ENCODE peak calls at places on chromosomes 7 and 10, in seven cellular contexts. B is heart right ventricle; F is IMR-90; O is stomach; S is HCT116; N is effector memory CD4-positive, alpha-beta T cell; X is left ventricle myocardium inferior. C is an unnamed sample.

GRCh38 chr7:150954986-150955518 is 23.1 kb downstream of the KCNH2 start:
- DNase-seq in S (no peak), B (no peak), X (no peak), O (no peak), F (no peak), N (no peak), C (no peak)

GRCh38 chr10:122413325-122413724 is 38.8 kb downstream of the PLEKHA1 start:
- DNase-seq in B (no peak), X (no peak), S (no peak), O (no peak), N (no peak), F (no peak), C (no peak)

GRCh38 chr7:71868797-71869196 is 543.3 kb downstream of the CALN1 start:
- DNase-seq in O (no peak), X (no peak), B (no peak), N (no peak), F (no peak), S (no peak), C (no peak)

GRCh38 chr7:51009716-51010496 is 227.2 kb upstream of the GRB10 start:
- DNase-seq in X (no peak), S (no peak), N (no peak), O (no peak), F (peak; percentile 28), B (no peak), C (no peak)

GRCh38 chr7:76065016-76065612 is 17.2 kb downstream of the MDH2 start:
- DNase-seq in X (no peak), S (no peak), B (no peak), F (no peak), N (no peak), O (no peak), C (no peak)

GRCh38 chr10:87658858-87659555 is 671 bp upstream of the PAPSS2 start:
- DNase-seq in B (no peak), X (no peak), N (no peak), S (no peak), O (peak; percentile 25), F (peak; percentile 16), C (no peak)

GRCh38 chr7:93265220-93265619 is 33.1 kb downstream of the VPS50 start:
- DNase-seq in F (no peak), B (no peak), S (no peak), O (no peak), X (no peak), N (no peak), C (no peak)

GRCh38 chr10:93398528-93398927 is 83.6 kb downstream of the MYOF start:
- DNase-seq in X (no peak), F (no peak), O (no peak), B (no peak), N (no peak), S (no peak), C (no peak)

GRCh38 chr10:89427629-89428028 is 13.3 kb downstream of the IFIT5 start:
- DNase-seq in B (no peak), N (no peak), F (peak; percentile 88), S (no peak), X (no peak), O (no peak), C (no peak)

GRCh38 chr7:13851756-13852155 is 137.7 kb downstream of the ETV1 start:
- DNase-seq in S (no peak), F (peak; percentile 89), N (no peak), O (no peak), B (no peak), X (no peak), C (no peak)

GRCh38 chr7:84506151-84506550 is 311.6 kb upstream of the SEMA3A start:
- DNase-seq in X (no peak), N (no peak), B (no peak), S (no peak), F (peak; percentile 60), O (no peak), C (no peak)

GRCh38 chr10:14407567-14407966 is 76.8 kb upstream of the FRMD4A start:
- DNase-seq in B (no peak), S (no peak), O (no peak), N (no peak), X (no peak), F (no peak), C (no peak)

GRCh38 chr10:30967654-30968421 is 63.8 kb downstream of the ZNF438 start:
- DNase-seq in B (no peak), F (no peak), S (no peak), N (no peak), O (no peak), X (no peak), C (no peak)

GRCh38 chr10:49431426-49431825 is 35.5 kb upstream of the DRGX start:
- DNase-seq in F (no peak), N (no peak), O (no peak), B (no peak), X (no peak), S (no peak), C (no peak)

GRCh38 chr7:3463696-3464095 is 162.6 kb downstream of the SDK1 start:
- DNase-seq in N (no peak), S (no peak), F (no peak), B (no peak), X (no peak), O (no peak), C (no peak)

GRCh38 chr10:117112220-117112619 is 25.9 kb downstream of the VAX1 start:
- DNase-seq in B (no peak), F (no peak), N (no peak), O (no peak), X (no peak), S (peak; percentile 15), C (no peak)

GRCh38 chr7:43584200-43584586 is 1.3 kb downstream of the STK17A start:
- DNase-seq in S (no peak), B (no peak), F (peak; percentile 71), O (no peak), N (no peak), X (no peak), C (peak; percentile 21)

GRCh38 chr10:9608592-9608991 is 1409.1 kb upstream of the CELF2 start:
- DNase-seq in O (no peak), F (peak; percentile 50), X (no peak), B (no peak), S (no peak), N (no peak), C (no peak)

GRCh38 chr7:129798616-129799349 is 154.0 kb downstream of the UBE2H start:
- DNase-seq in X (no peak), B (no peak), S (no peak), O (no peak), N (no peak), F (no peak), C (no peak)

GRCh38 chr7:28176174-28176573 is 4.4 kb downstream of the JAZF1 start:
- DNase-seq in X (no peak), O (no peak), N (no peak), F (peak; percentile 31), S (no peak), B (no peak), C (no peak)

GRCh38 chr10:57624066-57624465 is 643.6 kb downstream of the IPMK start:
- DNase-seq in N (no peak), X (no peak), B (no peak), O (no peak), F (no peak), S (no peak), C (no peak)

GRCh38 chr10:126245501-126245900 is 142.8 kb downstream of the ADAM12 start:
- DNase-seq in N (no peak), B (no peak), X (no peak), O (no peak), S (no peak), F (no peak), C (no peak)

GRCh38 chr10:126240483-126240882 is 147.8 kb downstream of the ADAM12 start:
- DNase-seq in B (no peak), S (no peak), X (no peak), O (no peak), N (no peak), F (no peak), C (no peak)

GRCh38 chr10:126243306-126243705 is 145.0 kb downstream of the ADAM12 start:
- DNase-seq in S (no peak), F (peak; percentile 13), B (no peak), O (no peak), N (no peak), X (no peak), C (no peak)

GRCh38 chr10:126242352-126243260 is 145.7 kb downstream of the ADAM12 start:
- DNase-seq in S (no peak), N (no peak), B (peak; percentile 55), F (peak; percentile 92), X (peak; percentile 69), O (no peak), C (no peak)

GRCh38 chr10:126243976-126244375 is 144.3 kb downstream of the ADAM12 start:
- DNase-seq in F (peak; percentile 95), S (no peak), B (no peak), N (no peak), O (no peak), X (no peak), C (no peak)
- H3K4me1 ChIP-seq in F (peaks cover 19% of the 10 kb centered on the region), S (peaks cover 9% of the 10 kb centered on the region), B (peaks cover 18% of the 10 kb centered on the region), N (no peaks in the 10 kb centered on the region), O (no peaks in the 10 kb centered on the region), X (peaks cover 10% of the 10 kb centered on the region), C (no peaks in the 10 kb centered on the region)

GRCh38 chr7:54015251-54015650 is 526.9 kb upstream of the VSTM2A start:
- DNase-seq in F (no peak), O (no peak), X (no peak), S (no peak), N (no peak), B (no peak), C (no peak)
- H3K27ac ChIP-seq in F (no peak overlapping the region), O (no peak overlapping the region), X (no peak overlapping the region), S (no peak overlapping the region), N (no peak overlapping the region), B (no peak overlapping the region), C (no peak overlapping the region)

GRCh38 chr10:19730848-19731247 is 85.4 kb upstream of the PLXDC2 start:
- DNase-seq in O (no peak), B (no peak), X (no peak), N (no peak), S (no peak), F (peak; percentile 45), C (no peak)

GRCh38 chr10:19724287-19724686 is 91.9 kb upstream of the PLXDC2 start:
- DNase-seq in O (no peak), X (no peak), S (no peak), B (no peak), F (no peak), N (no peak), C (no peak)

GRCh38 chr10:19731560-19731959 is 84.7 kb upstream of the PLXDC2 start:
- DNase-seq in B (no peak), O (no peak), F (no peak), S (no peak), N (no peak), X (no peak), C (no peak)

GRCh38 chr10:19730071-19730470 is 86.2 kb upstream of the PLXDC2 start:
- DNase-seq in O (no peak), X (no peak), B (no peak), F (peak; percentile 68), N (no peak), S (no peak), C (no peak)

DNA sequence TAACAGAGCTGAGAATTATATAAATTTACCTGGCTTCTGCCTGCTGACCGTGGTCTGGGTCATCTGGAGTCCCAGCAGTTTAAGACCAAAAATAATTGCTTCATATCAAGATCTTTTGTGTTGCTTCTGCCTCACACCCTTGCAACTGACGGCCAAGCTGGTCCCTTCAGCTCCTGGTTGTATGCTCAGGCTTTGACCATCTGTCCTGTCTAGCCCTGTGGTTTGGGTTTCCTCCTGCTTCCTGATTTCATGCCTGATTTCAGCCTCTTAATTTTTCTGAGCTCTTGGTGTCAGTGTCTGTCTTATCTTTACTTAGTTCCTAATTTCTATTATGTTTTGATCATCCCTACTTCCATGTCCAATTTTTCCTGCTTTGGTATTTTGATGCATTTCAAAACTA is 87.9 kb upstream of the PLXDC2 start:
- DNase-seq in N (no peak), O (no peak), B (no peak), S (no peak), F (no peak), X (no peak), C (no peak)
- H3K4me3 ChIP-seq in N (no peak overlapping the region), O (no peak overlapping the region), B (no peak overlapping the region), S (no peak overlapping the region), F (no peak overlapping the region), X (no peak overlapping the region), C (no peak overlapping the region)

GRCh38 chr10:95327367-95327766 is 36.6 kb upstream of the PDLIM1 start:
- DNase-seq in S (no peak), O (peak; percentile 86), B (peak; percentile 43), N (no peak), F (peak; percentile 66), X (peak; percentile 56), C (no peak)
- H3K4me1 ChIP-seq in S (no peaks in the 10 kb centered on the region), O (peaks cover 12% of the 10 kb centered on the region), B (peaks cover 90% of the 10 kb centered on the region), N (no peaks in the 10 kb centered on the region), F (peaks cover 40% of the 10 kb centered on the region), X (peaks cover 95% of the 10 kb centered on the region), C (no peaks in the 10 kb centered on the region)